ENCODE peak calls at places on chromosome 10, in seven cellular contexts. D is hepatocyte, C is HCT116, W is PC-3, G is neural progenitor cell, P is GM23338, S is MM.1S. R is an unnamed sample.

GRCh38 chr10:70602665-70603438 is at the start of gene PRF1:
- DNase-seq in D (no peak), C (no peak), W (no peak), G (no peak), P (no peak), S (no peak), R (no peak)

GRCh38 chr10:74419491-74420466 is 268.8 kb downstream of the ADK start:
- DNase-seq in D (no peak), C (peak), W (peak), G (peak), P (peak), S (peak), R (peak)

GRCh38 chr10:69766161-69766910 is 35.4 kb upstream of the COL13A1 start:
- DNase-seq in D (peak), C (no peak), W (no peak), G (no peak), P (no peak), S (no peak), R (peak)

GRCh38 chr10:99521474-99522077 is 11.2 kb upstream of the NKX2-3 start:
- DNase-seq in D (no peak), C (no peak), W (no peak), G (peak), P (peak), S (no peak), R (no peak)

GRCh38 chr10:68315582-68315981 is 16.3 kb upstream of the HNRNPH3 start:
- DNase-seq in D (no peak), C (no peak), W (no peak), G (no peak), P (no peak), S (no peak), R (no peak)

GRCh38 chr10:88810196-88810961 is 7.8 kb downstream of the LIPM start:
- DNase-seq in D (peak), C (peak), W (peak), G (peak), P (peak), S (peak), R (peak)

GRCh38 chr10:43205681-43206390 is 61.0 kb downstream of the RASGEF1A start:
- DNase-seq in D (no peak), C (no peak), W (no peak), G (no peak), P (no peak), S (no peak), R (no peak)

GRCh38 chr10:22259280-22259679 is 41.5 kb upstream of the EBLN1 start:
- DNase-seq in D (no peak), C (no peak), W (peak), G (peak), P (peak), S (peak), R (peak)

GRCh38 chr10:94409016-94409657 is 6.8 kb downstream of the TBC1D12 start:
- DNase-seq in D (no peak), C (no peak), W (no peak), G (peak), P (peak), S (no peak), R (no peak)

GRCh38 chr10:124558901-124559321 is 97.3 kb downstream of the LHPP start:
- DNase-seq in D (no peak), C (no peak), W (no peak), G (no peak), P (no peak), S (no peak), R (peak)

GRCh38 chr10:34178756-34179155 is 636.3 kb downstream of the PARD3 start:
- DNase-seq in D (no peak), C (no peak), W (no peak), G (no peak), P (no peak), S (no peak), R (no peak)

GRCh38 chr10:5108658-5109416 is 14.6 kb downstream of the AKR1C3 start:
- DNase-seq in D (no peak), C (no peak), W (no peak), G (no peak), P (no peak), S (no peak), R (no peak)

GRCh38 chr10:131043039-131043691 is 268.4 kb downstream of the TCERG1L start:
- DNase-seq in D (no peak), C (no peak), W (no peak), G (no peak), P (no peak), S (no peak), R (no peak)

GRCh38 chr10:30502266-30503058 is 68.5 kb downstream of the MAP3K8 start:
- DNase-seq in D (no peak), C (no peak), W (peak), G (no peak), P (no peak), S (peak), R (peak)

GRCh38 chr10:66321746-66322145 is 604.1 kb upstream of the LRRTM3 start:
- DNase-seq in D (no peak), C (no peak), W (peak), G (no peak), P (no peak), S (no peak), R (no peak)

DNA sequence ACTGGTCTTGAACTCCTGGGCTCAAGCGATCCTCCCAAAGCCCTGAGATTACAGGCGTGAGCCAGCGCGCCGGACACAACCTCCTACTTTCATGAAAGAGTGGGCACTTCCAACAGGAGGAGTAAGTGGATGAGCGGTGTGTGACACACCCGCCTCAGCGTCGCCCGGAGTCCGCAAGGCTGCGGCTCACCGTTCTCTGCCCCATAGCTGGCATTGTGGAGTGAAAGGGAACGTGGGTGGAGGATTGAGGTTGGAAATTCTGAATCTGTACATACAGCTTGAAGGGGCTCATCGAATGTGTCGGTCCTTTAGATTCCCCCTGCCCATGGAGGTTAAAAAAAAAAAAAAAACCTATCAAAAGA is 534 bp upstream of the PRXL2A start:
- DNase-seq in D (peak), C (peak), W (no peak), G (peak), P (peak), S (no peak), R (peak)
- TF ChIP-seq EZH2phosphoT487 in D (no peak), C (no peak), W (no peak), G (no peak), P (no peak), S (no peak), R (no peak)

DNA sequence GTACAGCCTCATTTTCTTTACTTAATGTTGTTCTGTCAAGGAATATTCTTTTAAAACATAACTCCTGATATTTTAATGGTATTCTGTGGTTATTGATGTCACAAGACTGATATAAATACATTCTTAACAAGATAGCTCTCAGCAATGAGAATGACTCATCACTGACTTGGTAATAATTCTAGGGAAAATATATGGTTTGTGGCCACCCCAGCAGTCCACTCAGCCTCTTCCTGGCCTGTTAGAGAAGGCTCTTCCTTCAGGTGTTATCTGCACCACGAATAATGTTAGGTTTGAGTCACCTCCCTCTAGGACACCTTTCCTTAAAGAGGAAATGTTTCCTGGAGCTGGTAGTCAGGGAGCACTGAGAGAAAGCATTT is 163.3 kb downstream of the SVIL start:
- DNase-seq in D (peak), C (no peak), W (peak), G (no peak), P (no peak), S (no peak), R (peak)
- H3K4me2 ChIP-seq in D (peak), C (peak), W (peak), G (no peak), P (peak), S (no peak), R (peak)

GRCh38 chr10:8279598-8279997 is 225.1 kb downstream of the GATA3 start:
- DNase-seq in D (peak), C (no peak), W (peak), G (no peak), P (no peak), S (no peak), R (peak)
- TF ChIP-seq EZH2 in D (no peak), C (no peak), W (no peak), G (no peak), P (no peak), S (no peak), R (no peak)

DNA sequence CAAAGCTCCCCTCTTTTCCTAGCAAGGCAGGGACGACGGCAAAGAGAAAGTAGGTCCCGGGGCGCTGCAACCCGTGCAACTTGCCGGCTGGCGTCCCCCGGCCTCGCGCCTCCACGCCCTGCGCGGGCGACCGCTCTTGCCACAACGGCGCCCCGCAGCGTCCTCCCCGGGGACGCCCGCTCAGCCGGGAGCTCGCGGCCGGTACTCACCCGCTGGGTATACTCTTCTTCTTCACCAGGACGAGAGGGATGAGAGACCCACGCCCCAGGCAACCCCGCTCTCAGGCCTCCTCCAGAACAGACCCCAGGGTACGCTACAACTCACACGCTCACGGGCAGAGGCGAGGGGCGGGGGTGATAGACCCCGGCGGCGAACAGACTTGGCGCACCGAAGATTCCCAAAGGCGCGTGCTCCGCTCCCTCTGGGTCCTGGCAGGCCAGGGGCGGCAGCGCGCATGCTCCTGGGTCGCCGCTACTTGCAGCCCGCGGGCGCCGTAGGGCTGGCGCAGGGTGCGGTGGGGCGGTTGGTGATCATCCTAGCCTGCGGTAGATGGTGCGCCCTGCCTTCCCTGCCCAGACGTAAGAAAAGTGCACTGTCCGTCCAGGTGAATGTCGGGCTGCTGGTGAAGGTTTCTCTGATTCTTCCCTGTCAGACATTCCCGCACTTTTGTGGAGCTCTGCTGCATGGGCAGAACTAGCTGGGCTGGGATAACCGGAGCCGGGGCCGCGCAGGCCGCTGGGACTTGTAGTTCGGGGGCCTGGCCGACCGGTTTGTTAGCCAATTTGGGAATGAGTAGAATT is at the start of gene CC2D2B:
- DNase-seq in D (peak), C (peak), W (peak), G (peak), P (peak), S (peak), R (peak)
- TF ChIP-seq EZH2phosphoT487 in D (no peak), C (no peak), W (no peak), G (peak), P (no peak), S (no peak), R (no peak)

GRCh38 chr10:55274367-55274766 is 473.3 kb upstream of the PCDH15 start:
- DNase-seq in D (no peak), C (no peak), W (peak), G (no peak), P (no peak), S (no peak), R (no peak)
- H3K4me2 ChIP-seq in D (no peak), C (no peak), W (no peak), G (no peak), P (no peak), S (no peak), R (no peak)

R was measured in GM23248.